ENCODE peak calls at places on chromosome 21, in four cellular contexts. Z is SW480, R is tibial nerve, D is NCI-H1417. B is an unnamed sample.
A peak's percentile ranks its signal among the peaks of the same experiment; 100 is the strongest.

GRCh38 chr21:14121719-14122118 is 89.0 kb downstream of the LIPI start:
- DNase-seq in Z (no peak), R (no peak), D (no peak), B (no peak)

GRCh38 chr21:38269567-38269917 is 12.8 kb downstream of the KCNJ15 start:
- DNase-seq in D (no peak), R (no peak), Z (no peak), B (no peak)

GRCh38 chr21:45817345-45817744 is 164.2 kb upstream of the COL6A1 start:
- DNase-seq in R (no peak), Z (no peak), D (no peak), B (no peak)

GRCh38 chr21:43361493-43362296 is 65.2 kb downstream of the SIK1 start:
- DNase-seq in D (no peak), Z (no peak), R (no peak), B (no peak)

GRCh38 chr21:42343101-42343500 is 7.7 kb downstream of the TFF2 start:
- DNase-seq in R (no peak), Z (no peak), D (no peak), B (no peak)

GRCh38 chr21:45971487-45972352 is 9.8 kb upstream of the COL6A1 start:
- DNase-seq in Z (no peak), D (no peak), R (no peak), B (peak; percentile 5)

GRCh38 chr21:42227909-42228708 is 9.2 kb downstream of the ABCG1 start:
- DNase-seq in D (peak; percentile 17), R (peak; percentile 82), Z (peak; percentile 96), B (peak; percentile 65)

GRCh38 chr21:42845296-42845965 is 33.9 kb downstream of the WDR4 start:
- DNase-seq in R (no peak), Z (no peak), D (no peak), B (peak; percentile 1)

GRCh38 chr21:17512245-17513213 is at the start of gene CXADR:
- DNase-seq in D (peak; percentile 94), Z (peak; percentile 91), R (no peak), B (peak; percentile 95)

GRCh38 chr21:14482165-14482564 is 64.0 kb downstream of the SAMSN1 start:
- DNase-seq in Z (no peak), R (no peak), D (no peak), B (no peak)